ENCODE peak calls at places on chromosomes 2 and 18, in nine cellular contexts. One of them, this sample, is unnamed. For H3K4me1 and H3K36me3, the result is how much of the 10 kb centered on the place peaks cover.

GRCh38 chr2:17122887-17123501 is 395.2 kb downstream of the RAD51AP2 start:
- DNase-seq in IMR-90: no peak
- DNase-seq in stomach: no peak
- DNase-seq in ovary: no peak
- DNase-seq in psoas muscle: no peak
- DNase-seq in adipocyte: no peak
- DNase-seq in upper lobe of right lung: no peak
- DNase-seq in HepG2: no peak
- DNase-seq in heart left ventricle: no peak
- DNase-seq in this sample: no peak

GRCh38 chr18:374735-375168 is 106.9 kb upstream of the THOC1 start:
- DNase-seq in IMR-90: no peak
- DNase-seq in stomach: no peak
- DNase-seq in ovary: no peak
- DNase-seq in psoas muscle: peak
- DNase-seq in adipocyte: no peak
- DNase-seq in upper lobe of right lung: no peak
- DNase-seq in HepG2: no peak
- DNase-seq in heart left ventricle: no peak
- DNase-seq in this sample: no peak

GRCh38 chr2:179260224-179260623 is 4.4 kb downstream of the SESTD1 start:
- DNase-seq in IMR-90: no peak
- DNase-seq in stomach: no peak
- DNase-seq in ovary: no peak
- DNase-seq in psoas muscle: no peak
- DNase-seq in adipocyte: no peak
- DNase-seq in upper lobe of right lung: no peak
- DNase-seq in HepG2: no peak
- DNase-seq in heart left ventricle: no peak
- DNase-seq in this sample: no peak

GRCh38 chr2:215870986-215871385 is 142.4 kb downstream of the MREG start:
- DNase-seq in IMR-90: no peak
- DNase-seq in stomach: no peak
- DNase-seq in ovary: no peak
- DNase-seq in psoas muscle: no peak
- DNase-seq in adipocyte: peak
- DNase-seq in upper lobe of right lung: no peak
- DNase-seq in HepG2: peak
- DNase-seq in heart left ventricle: no peak
- DNase-seq in this sample: no peak

GRCh38 chr18:55998071-55998522 is 410.1 kb upstream of the TCF4 start:
- DNase-seq in IMR-90: peak
- DNase-seq in stomach: no peak
- DNase-seq in ovary: no peak
- DNase-seq in psoas muscle: no peak
- DNase-seq in adipocyte: peak
- DNase-seq in upper lobe of right lung: no peak
- DNase-seq in HepG2: no peak
- DNase-seq in heart left ventricle: no peak
- DNase-seq in this sample: no peak

GRCh38 chr18:267380-267687 is 513 bp downstream of the THOC1 start:
- DNase-seq in IMR-90: no peak
- DNase-seq in stomach: no peak
- DNase-seq in ovary: peak
- DNase-seq in psoas muscle: no peak
- DNase-seq in adipocyte: no peak
- DNase-seq in upper lobe of right lung: no peak
- DNase-seq in HepG2: no peak
- DNase-seq in heart left ventricle: no peak
- DNase-seq in this sample: no peak

GRCh38 chr2:219254590-219255219 is 987 bp upstream of the TUBA4A start:
- DNase-seq in IMR-90: no peak
- DNase-seq in stomach: no peak
- DNase-seq in ovary: peak
- DNase-seq in psoas muscle: no peak
- DNase-seq in adipocyte: no peak
- DNase-seq in upper lobe of right lung: no peak
- DNase-seq in HepG2: no peak
- DNase-seq in heart left ventricle: no peak
- DNase-seq in this sample: no peak

GRCh38 chr2:239467956-239468490 is 67.2 kb upstream of the HDAC4 start:
- DNase-seq in IMR-90: no peak
- DNase-seq in stomach: no peak
- DNase-seq in ovary: no peak
- DNase-seq in psoas muscle: no peak
- DNase-seq in adipocyte: no peak
- DNase-seq in upper lobe of right lung: no peak
- DNase-seq in HepG2: no peak
- DNase-seq in heart left ventricle: no peak
- DNase-seq in this sample: no peak

GRCh38 chr2:18178736-18179349 is 300.4 kb downstream of the KCNS3 start:
- DNase-seq in IMR-90: peak
- DNase-seq in stomach: peak
- DNase-seq in ovary: no peak
- DNase-seq in psoas muscle: no peak
- DNase-seq in adipocyte: peak
- DNase-seq in upper lobe of right lung: no peak
- DNase-seq in HepG2: peak
- DNase-seq in heart left ventricle: no peak
- DNase-seq in this sample: no peak

GRCh38 chr2:60355849-60356261 is 197.6 kb downstream of the BCL11A start:
- DNase-seq in IMR-90: no peak
- DNase-seq in stomach: no peak
- DNase-seq in ovary: no peak
- DNase-seq in psoas muscle: no peak
- DNase-seq in adipocyte: no peak
- DNase-seq in upper lobe of right lung: no peak
- DNase-seq in HepG2: no peak
- DNase-seq in heart left ventricle: no peak
- DNase-seq in this sample: no peak
- H3K4me1 ChIP-seq in IMR-90: under half
- H3K4me1 ChIP-seq in stomach: under half
- H3K4me1 ChIP-seq in ovary: under half
- H3K4me1 ChIP-seq in psoas muscle: under half
- H3K4me1 ChIP-seq in adipocyte: under half
- H3K4me1 ChIP-seq in upper lobe of right lung: under half
- H3K4me1 ChIP-seq in HepG2: under half
- H3K4me1 ChIP-seq in heart left ventricle: under half
- H3K4me1 ChIP-seq in this sample: under half

DNA sequence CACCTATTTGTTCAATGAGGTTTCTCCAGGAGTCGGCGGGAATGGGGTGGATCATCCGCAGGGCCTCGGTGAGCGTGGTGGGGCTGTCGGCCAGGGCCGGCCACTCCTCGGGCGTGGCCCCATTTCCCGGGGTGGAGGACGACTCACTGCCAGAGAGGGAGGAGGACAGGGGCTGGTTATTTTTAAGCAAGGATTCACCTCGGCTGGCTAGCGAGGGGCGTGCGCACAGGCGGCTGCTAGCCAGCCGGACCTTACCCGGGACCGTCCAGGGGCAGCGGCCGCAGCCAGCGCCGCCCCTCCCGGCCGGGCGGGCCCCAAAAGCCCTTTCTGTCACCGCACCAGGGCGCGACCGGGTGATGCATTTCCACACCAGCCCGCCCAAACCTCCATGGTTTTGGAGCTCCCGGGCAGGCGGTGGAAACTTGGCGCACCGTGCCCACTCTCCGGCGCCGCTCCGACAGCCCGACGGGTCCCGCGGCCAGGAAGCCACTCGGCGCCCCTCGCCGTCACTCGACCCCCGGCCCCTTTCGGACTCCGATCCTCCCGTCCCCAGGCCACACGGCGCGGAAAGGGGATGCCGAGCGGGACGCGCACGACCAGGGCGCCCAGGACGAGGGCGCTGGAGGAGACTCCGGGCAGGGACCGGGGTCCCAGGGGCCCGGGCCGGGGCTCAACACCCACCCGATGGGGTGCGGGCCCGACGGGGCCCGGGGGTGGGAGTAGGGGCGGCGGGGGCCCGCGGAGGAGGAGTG is 57.2 kb downstream of the SNORC start:
- DNase-seq in IMR-90: no peak
- DNase-seq in stomach: no peak
- DNase-seq in ovary: no peak
- DNase-seq in psoas muscle: peak
- DNase-seq in adipocyte: peak
- DNase-seq in upper lobe of right lung: no peak
- DNase-seq in HepG2: no peak
- DNase-seq in heart left ventricle: no peak
- DNase-seq in this sample: no peak
- H3K4me3 ChIP-seq in IMR-90: no peak
- H3K4me3 ChIP-seq in stomach: peak
- H3K4me3 ChIP-seq in ovary: peak
- H3K4me3 ChIP-seq in psoas muscle: peak
- H3K4me3 ChIP-seq in adipocyte: peak
- H3K4me3 ChIP-seq in upper lobe of right lung: no peak
- H3K4me3 ChIP-seq in HepG2: no peak
- H3K4me3 ChIP-seq in heart left ventricle: peak
- H3K4me3 ChIP-seq in this sample: peak

GRCh38 chr2:98556634-98557033 is 51.7 kb downstream of the COA5 start:
- DNase-seq in IMR-90: no peak
- DNase-seq in stomach: no peak
- DNase-seq in ovary: no peak
- DNase-seq in psoas muscle: no peak
- DNase-seq in adipocyte: no peak
- DNase-seq in upper lobe of right lung: no peak
- DNase-seq in HepG2: no peak
- DNase-seq in heart left ventricle: no peak
- DNase-seq in this sample: no peak

GRCh38 chr2:98555681-98556080 is 52.6 kb downstream of the COA5 start:
- DNase-seq in IMR-90: no peak
- DNase-seq in stomach: no peak
- DNase-seq in ovary: no peak
- DNase-seq in psoas muscle: no peak
- DNase-seq in adipocyte: no peak
- DNase-seq in upper lobe of right lung: no peak
- DNase-seq in HepG2: no peak
- DNase-seq in heart left ventricle: no peak
- DNase-seq in this sample: no peak

GRCh38 chr2:98552499-98553179 is 55.7 kb downstream of the COA5 start:
- DNase-seq in IMR-90: peak
- DNase-seq in stomach: no peak
- DNase-seq in ovary: no peak
- DNase-seq in psoas muscle: no peak
- DNase-seq in adipocyte: peak
- DNase-seq in upper lobe of right lung: no peak
- DNase-seq in HepG2: no peak
- DNase-seq in heart left ventricle: no peak
- DNase-seq in this sample: no peak

GRCh38 chr2:98551316-98551715 is 57.0 kb downstream of the COA5 start:
- DNase-seq in IMR-90: no peak
- DNase-seq in stomach: no peak
- DNase-seq in ovary: no peak
- DNase-seq in psoas muscle: no peak
- DNase-seq in adipocyte: no peak
- DNase-seq in upper lobe of right lung: no peak
- DNase-seq in HepG2: no peak
- DNase-seq in heart left ventricle: no peak
- DNase-seq in this sample: no peak

DNA sequence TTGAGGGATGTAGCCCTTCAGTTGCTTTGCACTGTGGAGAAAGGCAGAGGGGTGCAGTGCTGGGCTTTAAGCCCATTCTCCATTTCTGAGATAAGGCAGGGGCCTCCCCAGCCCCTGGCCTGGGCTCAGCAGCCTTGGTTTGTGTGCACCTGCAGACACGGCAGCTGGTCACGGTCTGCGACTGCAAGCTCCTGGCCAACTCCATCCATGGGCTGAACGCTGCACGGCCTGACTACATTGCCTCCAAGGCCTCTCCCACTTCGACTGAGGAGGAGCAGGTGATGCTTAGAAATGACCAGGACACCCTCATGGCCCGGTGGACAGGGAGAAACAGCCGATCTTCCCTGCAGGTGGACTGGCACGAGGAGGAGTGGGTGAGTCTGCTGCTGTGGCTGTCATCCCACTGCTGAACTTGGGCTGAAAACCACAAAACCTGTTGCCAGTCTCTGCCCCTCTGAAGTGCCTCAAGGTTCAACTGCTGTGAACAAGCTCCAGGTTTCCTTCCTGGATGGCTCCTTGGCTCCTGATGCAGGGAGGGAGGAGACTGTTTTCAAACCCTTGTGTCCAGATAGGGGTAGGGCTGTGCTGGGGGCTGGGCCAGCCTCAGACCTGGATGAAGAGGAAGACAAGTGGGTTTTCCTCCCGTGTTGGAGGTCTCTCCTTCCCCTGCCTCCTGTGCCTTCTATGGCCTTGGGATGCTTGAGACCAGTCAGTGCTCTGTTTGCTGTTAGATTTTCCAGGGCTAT is 54.0 kb downstream of the COA5 start:
- DNase-seq in IMR-90: no peak
- DNase-seq in stomach: no peak
- DNase-seq in ovary: no peak
- DNase-seq in psoas muscle: no peak
- DNase-seq in adipocyte: no peak
- DNase-seq in upper lobe of right lung: no peak
- DNase-seq in HepG2: no peak
- DNase-seq in heart left ventricle: no peak
- DNase-seq in this sample: no peak
- H3K36me3 ChIP-seq in IMR-90: under half
- H3K36me3 ChIP-seq in stomach: under half
- H3K36me3 ChIP-seq in ovary: under half
- H3K36me3 ChIP-seq in psoas muscle: under half
- H3K36me3 ChIP-seq in adipocyte: under half
- H3K36me3 ChIP-seq in upper lobe of right lung: half or more
- H3K36me3 ChIP-seq in HepG2: under half
- H3K36me3 ChIP-seq in heart left ventricle: half or more
- H3K36me3 ChIP-seq in this sample: half or more

GRCh38 chr2:160387558-160388262 is 105.9 kb downstream of the RBMS1 start:
- DNase-seq in IMR-90: peak
- DNase-seq in stomach: peak
- DNase-seq in ovary: peak
- DNase-seq in psoas muscle: peak
- DNase-seq in adipocyte: peak
- DNase-seq in upper lobe of right lung: no peak
- DNase-seq in HepG2: no peak
- DNase-seq in heart left ventricle: peak
- DNase-seq in this sample: no peak

GRCh38 chr2:160388464-160389263 is 104.9 kb downstream of the RBMS1 start:
- DNase-seq in IMR-90: no peak
- DNase-seq in stomach: peak
- DNase-seq in ovary: no peak
- DNase-seq in psoas muscle: peak
- DNase-seq in adipocyte: no peak
- DNase-seq in upper lobe of right lung: no peak
- DNase-seq in HepG2: no peak
- DNase-seq in heart left ventricle: peak
- DNase-seq in this sample: no peak

GRCh38 chr2:160381425-160381951 is 112.1 kb downstream of the RBMS1 start:
- DNase-seq in IMR-90: peak
- DNase-seq in stomach: no peak
- DNase-seq in ovary: no peak
- DNase-seq in psoas muscle: no peak
- DNase-seq in adipocyte: no peak
- DNase-seq in upper lobe of right lung: no peak
- DNase-seq in HepG2: no peak
- DNase-seq in heart left ventricle: no peak
- DNase-seq in this sample: no peak

GRCh38 chr2:160380613-160381012 is 113.0 kb downstream of the RBMS1 start:
- DNase-seq in IMR-90: no peak
- DNase-seq in stomach: no peak
- DNase-seq in ovary: no peak
- DNase-seq in psoas muscle: no peak
- DNase-seq in adipocyte: no peak
- DNase-seq in upper lobe of right lung: peak
- DNase-seq in HepG2: no peak
- DNase-seq in heart left ventricle: no peak
- DNase-seq in this sample: no peak

GRCh38 chr2:160384791-160385190 is 108.8 kb downstream of the RBMS1 start:
- DNase-seq in IMR-90: no peak
- DNase-seq in stomach: no peak
- DNase-seq in ovary: no peak
- DNase-seq in psoas muscle: no peak
- DNase-seq in adipocyte: no peak
- DNase-seq in upper lobe of right lung: no peak
- DNase-seq in HepG2: no peak
- DNase-seq in heart left ventricle: no peak
- DNase-seq in this sample: no peak
- H3K4me1 ChIP-seq in IMR-90: under half
- H3K4me1 ChIP-seq in stomach: half or more
- H3K4me1 ChIP-seq in ovary: under half
- H3K4me1 ChIP-seq in psoas muscle: half or more
- H3K4me1 ChIP-seq in adipocyte: half or more
- H3K4me1 ChIP-seq in upper lobe of right lung: half or more
- H3K4me1 ChIP-seq in HepG2: under half
- H3K4me1 ChIP-seq in heart left ventricle: half or more
- H3K4me1 ChIP-seq in this sample: half or more